ENCODE peak calls at places on chromosomes 4 and X, in eight cellular contexts. L, G, B, S, J, Y, E and V are unnamed samples.

GRCh38 chr4:23929248-23929647 is 39.4 kb upstream of the PPARGC1A start:
- DNase-seq in L (peak), G (no peak), B (no peak), S (no peak), J (no peak), Y (no peak), E (no peak), V (no peak)

GRCh38 chr4:22573198-22573597 is 57.3 kb upstream of the ADGRA3 start:
- DNase-seq in L (peak), G (no peak), B (no peak), S (no peak), J (peak), Y (no peak), E (peak), V (no peak)

GRCh38 chr4:15089979-15090378 is 87.7 kb downstream of the CPEB2 start:
- DNase-seq in L (no peak), G (no peak), B (no peak), S (no peak), J (no peak), Y (no peak), E (no peak), V (no peak)

GRCh38 chr4:135777386-135777785 is 1575.8 kb upstream of the PABPC4L start:
- DNase-seq in L (no peak), G (no peak), B (no peak), S (no peak), J (no peak), Y (no peak), E (no peak), V (no peak)

GRCh38 chr4:57039345-57039744 is 60.6 kb downstream of the POLR2B start:
- DNase-seq in L (no peak), G (peak), B (no peak), S (no peak), J (no peak), Y (no peak), E (no peak), V (no peak)

GRCh38 chr4:38570647-38571326 is 93.2 kb upstream of the KLF3 start:
- DNase-seq in L (no peak), G (no peak), B (no peak), S (no peak), J (no peak), Y (no peak), E (no peak), V (no peak)

GRCh38 chr4:23717528-23718248 is 172.2 kb downstream of the PPARGC1A start:
- DNase-seq in L (peak), G (peak), B (peak), S (peak), J (no peak), Y (peak), E (no peak), V (peak)

GRCh38 chr4:39614487-39615162 is 24.0 kb downstream of the SMIM14 start:
- DNase-seq in L (peak), G (peak), B (peak), S (no peak), J (no peak), Y (no peak), E (no peak), V (no peak)

GRCh38 chr4:125928652-125929051 is 613.9 kb downstream of the FAT4 start:
- DNase-seq in L (no peak), G (no peak), B (no peak), S (no peak), J (no peak), Y (peak), E (no peak), V (no peak)

GRCh38 chr4:170003071-170004070 is 22.8 kb downstream of the MFAP3L start:
- DNase-seq in L (no peak), G (no peak), B (no peak), S (no peak), J (no peak), Y (no peak), E (no peak), V (no peak)

GRCh38 chrX:48688531-48689142 is 5.0 kb downstream of the WAS start:
- DNase-seq in L (no peak), G (no peak), B (no peak), S (no peak), J (peak), Y (no peak), E (no peak), V (no peak)

GRCh38 chr4:120923201-120923522 is 636 bp upstream of the PRDM5 start:
- DNase-seq in L (no peak), G (no peak), B (no peak), S (no peak), J (no peak), Y (no peak), E (no peak), V (peak)
- H3K27ac ChIP-seq in L (peak), G (peak), B (peak), S (no peak), J (peak), Y (peak), E (peak), V (no peak)

GRCh38 chrX:136767104-136767941 is 13.4 kb downstream of the ARHGEF6 start:
- DNase-seq in L (peak), G (peak), B (peak), S (peak), J (peak), Y (peak), E (no peak), V (no peak)
- H3K27ac ChIP-seq in L (peak), G (no peak), B (peak), S (peak), J (peak), Y (no peak), E (peak), V (no peak)

GRCh38 chr4:118741456-118741855 is 56.3 kb downstream of the METTL14 start:
- DNase-seq in L (no peak), G (peak), B (no peak), S (no peak), J (no peak), Y (no peak), E (no peak), V (no peak)
- H3K27ac ChIP-seq in L (peak), G (no peak), B (no peak), S (no peak), J (no peak), Y (no peak), E (no peak), V (no peak)

GRCh38 chrX:9785944-9786741 is at the start of gene SHROOM2:
- DNase-seq in L (no peak), G (peak), B (no peak), S (no peak), J (no peak), Y (peak), E (no peak), V (no peak)
- H3K27ac ChIP-seq in L (no peak), G (no peak), B (peak), S (no peak), J (no peak), Y (no peak), E (no peak), V (no peak)

GRCh38 chr4:153257151-153257620 is 52.9 kb downstream of the TRIM2 start:
- DNase-seq in L (peak), G (peak), B (no peak), S (no peak), J (peak), Y (peak), E (no peak), V (no peak)
- H3K27ac ChIP-seq in L (no peak), G (peak), B (no peak), S (no peak), J (no peak), Y (peak), E (no peak), V (no peak)

GRCh38 chr4:110514889-110515479 is 39.0 kb downstream of the ENPEP start:
- DNase-seq in L (peak), G (peak), B (no peak), S (peak), J (no peak), Y (no peak), E (no peak), V (no peak)

GRCh38 chr4:110518889-110519490 is 43.0 kb downstream of the ENPEP start:
- DNase-seq in L (peak), G (peak), B (no peak), S (peak), J (no peak), Y (peak), E (no peak), V (peak)

GRCh38 chr4:110515676-110516075 is 39.7 kb downstream of the ENPEP start:
- DNase-seq in L (no peak), G (peak), B (no peak), S (peak), J (no peak), Y (no peak), E (no peak), V (no peak)

GRCh38 chr4:110512901-110513300 is 36.9 kb downstream of the ENPEP start:
- DNase-seq in L (no peak), G (no peak), B (no peak), S (no peak), J (no peak), Y (no peak), E (no peak), V (no peak)

DNA sequence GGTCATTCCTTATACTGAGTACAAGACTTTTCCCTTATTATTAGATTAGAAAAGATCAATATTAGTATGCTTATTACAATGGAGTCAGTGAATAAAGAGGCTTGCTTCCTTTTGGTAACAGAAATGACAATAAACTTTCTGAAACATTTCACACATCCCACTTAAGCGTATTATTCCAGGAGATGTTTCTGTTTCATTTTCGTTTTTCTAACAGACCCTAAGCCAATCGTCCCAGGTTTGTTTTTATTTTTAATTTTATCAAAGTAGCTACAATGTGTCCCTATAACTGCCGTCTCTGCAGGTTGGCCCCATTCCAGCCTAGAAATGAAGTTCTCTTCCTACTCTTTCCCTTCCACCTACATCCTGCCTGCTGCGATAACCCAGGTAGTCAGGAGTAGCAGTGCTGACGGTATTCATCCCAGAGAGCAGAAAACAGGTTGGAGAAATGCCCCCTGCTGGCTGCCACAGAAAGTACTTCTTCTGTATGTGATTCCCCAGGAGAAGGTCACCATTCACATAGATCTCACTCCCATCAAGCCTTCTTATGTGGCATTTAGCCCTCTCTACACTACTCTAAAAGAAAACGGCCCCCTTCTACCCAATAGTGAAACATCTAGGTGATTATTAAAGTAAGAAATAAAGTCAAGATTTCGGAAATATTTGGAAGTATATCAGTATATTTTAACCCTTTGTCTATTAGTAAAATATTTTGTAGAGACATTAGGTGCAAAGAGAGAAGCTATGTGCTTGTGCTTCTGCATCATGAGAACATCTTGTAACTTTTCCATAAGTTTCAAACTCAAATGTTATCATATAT is 40.4 kb downstream of the ENPEP start:
- DNase-seq in L (peak), G (peak), B (peak), S (peak), J (peak), Y (peak), E (peak), V (peak)
- H3K27ac ChIP-seq in L (no peak), G (no peak), B (no peak), S (peak), J (no peak), Y (no peak), E (no peak), V (no peak)

GRCh38 chr4:41668024-41668423 is 80.5 kb downstream of the PHOX2B start:
- DNase-seq in L (no peak), G (no peak), B (no peak), S (no peak), J (no peak), Y (no peak), E (no peak), V (no peak)

GRCh38 chr4:41665808-41666207 is 82.7 kb downstream of the PHOX2B start:
- DNase-seq in L (no peak), G (no peak), B (no peak), S (no peak), J (no peak), Y (no peak), E (no peak), V (peak)

GRCh38 chr4:41670530-41670929 is 78.0 kb downstream of the PHOX2B start:
- DNase-seq in L (no peak), G (no peak), B (no peak), S (no peak), J (no peak), Y (no peak), E (no peak), V (no peak)

DNA sequence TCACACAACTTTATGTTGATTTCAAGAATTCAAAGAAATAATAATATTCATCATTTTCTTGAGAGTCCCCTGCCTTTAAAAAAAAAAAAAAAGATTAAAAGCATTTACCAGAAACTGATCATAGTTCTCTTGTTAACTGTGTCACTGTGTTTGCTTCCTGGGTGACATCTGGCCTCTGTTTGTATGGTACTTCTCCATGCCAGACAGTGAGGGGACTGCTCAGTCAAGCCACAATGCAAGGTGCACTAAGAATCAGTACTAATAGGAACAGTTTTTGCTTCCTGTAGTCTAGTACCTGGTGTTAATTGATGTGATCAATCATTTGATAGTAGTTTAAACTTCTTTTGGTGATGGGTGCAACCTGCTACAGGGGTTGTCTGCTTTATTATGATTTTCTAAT is 77.5 kb downstream of the PHOX2B start:
- DNase-seq in L (no peak), G (no peak), B (no peak), S (no peak), J (no peak), Y (no peak), E (no peak), V (no peak)
- H3K27ac ChIP-seq in L (no peak), G (no peak), B (no peak), S (no peak), J (no peak), Y (no peak), E (no peak), V (no peak)

GRCh38 chr4:122826000-122826595 is 533 bp upstream of the FGF2 start:
- DNase-seq in L (peak), G (no peak), B (no peak), S (no peak), J (no peak), Y (no peak), E (no peak), V (no peak)
- H3K27ac ChIP-seq in L (peak), G (peak), B (peak), S (no peak), J (peak), Y (no peak), E (peak), V (no peak)

GRCh38 chr4:25875281-25875745 is 12.5 kb upstream of the SEL1L3 start:
- DNase-seq in L (no peak), G (no peak), B (no peak), S (no peak), J (no peak), Y (no peak), E (no peak), V (no peak)

GRCh38 chr4:25874641-25875040 is 11.9 kb upstream of the SEL1L3 start:
- DNase-seq in L (no peak), G (no peak), B (no peak), S (no peak), J (no peak), Y (no peak), E (no peak), V (no peak)

GRCh38 chr4:25873632-25874129 is 10.9 kb upstream of the SEL1L3 start:
- DNase-seq in L (no peak), G (no peak), B (no peak), S (no peak), J (no peak), Y (no peak), E (no peak), V (no peak)

GRCh38 chr4:25870081-25870480 is 7.3 kb upstream of the SEL1L3 start:
- DNase-seq in L (no peak), G (no peak), B (no peak), S (no peak), J (no peak), Y (no peak), E (no peak), V (no peak)

DNA sequence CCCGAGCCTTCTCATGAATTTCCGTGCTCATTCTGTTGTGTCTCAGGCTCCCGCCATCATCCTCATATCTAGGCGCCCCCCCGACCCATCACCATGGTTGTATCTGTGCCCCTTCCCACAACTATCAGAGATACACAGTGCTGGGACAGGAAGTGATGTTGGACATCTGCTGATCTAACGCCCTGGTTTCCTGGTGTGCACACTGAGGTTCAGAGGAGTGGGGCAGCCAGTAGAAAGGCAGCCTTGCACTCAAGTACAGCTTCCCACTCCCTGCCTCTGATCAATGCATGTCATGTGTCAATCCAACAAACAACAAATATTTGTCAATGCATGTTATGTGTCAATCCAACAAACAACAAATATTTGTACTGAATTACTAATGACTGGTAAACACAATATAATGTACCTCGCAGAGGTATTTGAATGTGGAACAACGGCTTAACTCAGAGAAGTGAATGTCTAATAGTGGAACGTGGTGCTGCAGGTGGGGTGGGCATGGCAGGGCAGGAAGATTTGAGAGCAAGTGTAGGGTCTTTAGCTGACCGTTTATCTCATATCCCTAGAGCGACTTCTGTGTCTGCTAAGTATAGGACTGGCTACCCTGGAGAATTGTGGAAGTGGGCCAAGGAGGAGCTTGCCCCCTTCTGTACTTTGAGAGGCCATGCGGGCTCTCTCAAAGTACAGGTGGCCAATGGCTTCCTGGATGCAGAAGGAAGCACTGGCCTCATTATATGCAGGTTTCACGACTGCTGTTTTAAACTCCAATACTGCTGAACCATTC is 10.3 kb upstream of the SEL1L3 start:
- DNase-seq in L (no peak), G (no peak), B (no peak), S (no peak), J (no peak), Y (no peak), E (no peak), V (no peak)
- H3K27ac ChIP-seq in L (no peak), G (no peak), B (no peak), S (no peak), J (no peak), Y (no peak), E (no peak), V (no peak)

DNA sequence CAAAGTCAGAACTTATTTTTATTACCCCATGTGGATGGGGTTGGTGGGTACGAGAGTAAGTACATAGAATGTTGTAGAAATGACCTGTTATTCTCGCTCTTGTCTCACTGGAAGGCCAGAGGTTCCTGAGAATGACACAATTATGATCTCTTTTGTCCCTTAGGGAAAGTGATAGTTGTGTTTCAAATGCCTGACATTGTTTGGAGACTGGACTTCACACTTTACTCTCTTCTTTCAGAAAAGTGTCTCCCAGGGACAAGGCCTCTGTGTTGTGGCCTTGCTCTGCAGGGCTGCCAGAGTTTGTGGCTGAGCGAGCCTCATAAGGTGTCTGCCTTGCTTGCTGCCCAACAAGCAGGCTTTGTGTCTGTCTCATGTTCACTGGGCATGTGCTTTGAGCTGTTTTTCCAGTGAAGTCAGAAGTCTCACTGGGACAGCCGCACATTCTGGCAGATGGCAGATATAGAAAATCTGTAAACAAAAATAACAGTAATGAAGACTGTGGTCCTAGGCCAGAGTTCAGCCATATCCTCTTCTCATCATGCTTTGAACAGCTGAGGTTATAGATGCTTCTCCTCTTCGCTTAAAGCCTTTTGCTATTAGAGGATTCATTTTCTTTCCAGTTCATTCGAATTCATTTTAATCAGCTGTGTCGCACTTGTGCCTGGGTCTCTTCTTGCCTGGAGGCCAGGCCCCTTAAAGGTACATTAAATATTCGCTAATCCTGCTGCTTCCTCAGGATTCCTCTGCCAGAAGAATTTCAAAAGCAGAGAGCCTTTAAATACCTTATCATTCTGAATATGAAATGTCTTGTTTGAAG is 14.4 kb downstream of the PPEF1 start:
- DNase-seq in L (no peak), G (no peak), B (no peak), S (no peak), J (no peak), Y (no peak), E (no peak), V (no peak)
- H3K27ac ChIP-seq in L (no peak), G (no peak), B (no peak), S (no peak), J (peak), Y (no peak), E (no peak), V (no peak)